ENCODE peak calls at places on chromosomes 1 and 21, in four cellular contexts. One of them, this sample, is unnamed.

GRCh38 chr21:39388038-39388810 is 39.3 kb upstream of the HMGN1 start:
- DNase-seq in IMR-90: peak
- DNase-seq in H1: peak
- DNase-seq in H9: peak
- DNase-seq in this sample: peak

GRCh38 chr1:226201029-226201593 is 14.6 kb upstream of the ACBD3 start:
- DNase-seq in IMR-90: peak
- DNase-seq in H1: no peak
- DNase-seq in H9: peak
- DNase-seq in this sample: peak

GRCh38 chr1:183069562-183070216 is 46.5 kb downstream of the LAMC1 start:
- DNase-seq in IMR-90: no peak
- DNase-seq in H1: no peak
- DNase-seq in H9: no peak
- DNase-seq in this sample: no peak

GRCh38 chr21:23579573-23579972 is 2027.7 kb downstream of the MRPL39 start:
- DNase-seq in IMR-90: no peak
- DNase-seq in H1: no peak
- DNase-seq in H9: no peak
- DNase-seq in this sample: no peak

GRCh38 chr1:219897914-219898313 is 30.4 kb downstream of the SLC30A10 start:
- DNase-seq in IMR-90: no peak
- DNase-seq in H1: no peak
- DNase-seq in H9: no peak
- DNase-seq in this sample: no peak

GRCh38 chr1:220877348-220878095 is 1.7 kb upstream of the HLX start:
- DNase-seq in IMR-90: no peak
- DNase-seq in H1: no peak
- DNase-seq in H9: no peak
- DNase-seq in this sample: peak

GRCh38 chr21:37341254-37341960 is 25.2 kb upstream of the DYRK1A start:
- DNase-seq in IMR-90: peak
- DNase-seq in H1: no peak
- DNase-seq in H9: no peak
- DNase-seq in this sample: no peak

GRCh38 chr21:15729674-15730483 is at the start of gene USP25:
- DNase-seq in IMR-90: peak
- DNase-seq in H1: peak
- DNase-seq in H9: peak
- DNase-seq in this sample: peak

GRCh38 chr1:63276625-63277024 is 45.7 kb upstream of the FOXD3 start:
- DNase-seq in IMR-90: no peak
- DNase-seq in H1: no peak
- DNase-seq in H9: no peak
- DNase-seq in this sample: no peak

GRCh38 chr1:53529555-53529954 is 70.4 kb downstream of the DMRTB1 start:
- DNase-seq in IMR-90: no peak
- DNase-seq in H1: no peak
- DNase-seq in H9: no peak
- DNase-seq in this sample: no peak

GRCh38 chr1:60984066-60984799 is 98.1 kb upstream of the NFIA start:
- DNase-seq in IMR-90: peak
- DNase-seq in H1: no peak
- DNase-seq in H9: no peak
- DNase-seq in this sample: no peak

GRCh38 chr1:2982615-2983318 is 38.5 kb upstream of the ACTRT2 start:
- DNase-seq in IMR-90: no peak
- DNase-seq in H1: no peak
- DNase-seq in H9: no peak
- DNase-seq in this sample: no peak

GRCh38 chr1:222654849-222655248 is 37.0 kb downstream of the MIA3 start:
- DNase-seq in IMR-90: no peak
- DNase-seq in H1: no peak
- DNase-seq in H9: no peak
- DNase-seq in this sample: no peak

GRCh38 chr1:94597701-94598100 is 56.1 kb upstream of the F3 start:
- DNase-seq in IMR-90: peak
- DNase-seq in H1: no peak
- DNase-seq in H9: no peak
- DNase-seq in this sample: no peak

GRCh38 chr1:20233866-20234265 is 47.5 kb upstream of the PLA2G2C start:
- DNase-seq in IMR-90: no peak
- DNase-seq in H1: no peak
- DNase-seq in H9: no peak
- DNase-seq in this sample: no peak

GRCh38 chr1:235980976-235981375 is 83.9 kb downstream of the NID1 start:
- DNase-seq in IMR-90: no peak
- DNase-seq in H1: no peak
- DNase-seq in H9: no peak
- DNase-seq in this sample: no peak

GRCh38 chr1:38941527-38942019 is at the start of gene RHBDL2:
- DNase-seq in IMR-90: peak
- DNase-seq in H1: no peak
- DNase-seq in H9: peak
- DNase-seq in this sample: no peak

GRCh38 chr1:245258271-245258920 is 103.6 kb downstream of the KIF26B start:
- DNase-seq in IMR-90: no peak
- DNase-seq in H1: no peak
- DNase-seq in H9: no peak
- DNase-seq in this sample: no peak

GRCh38 chr1:928825-929661 is 5.3 kb downstream of the SAMD11 start:
- DNase-seq in IMR-90: no peak
- DNase-seq in H1: no peak
- DNase-seq in H9: no peak
- DNase-seq in this sample: no peak

GRCh38 chr1:226511296-226511695 is 37.3 kb upstream of the STUM start:
- DNase-seq in IMR-90: no peak
- DNase-seq in H1: no peak
- DNase-seq in H9: peak
- DNase-seq in this sample: no peak

GRCh38 chr1:246153796-246154212 is 353.3 kb downstream of the SMYD3 start:
- DNase-seq in IMR-90: peak
- DNase-seq in H1: no peak
- DNase-seq in H9: no peak
- DNase-seq in this sample: no peak

GRCh38 chr1:64540265-64540791 is 70.4 kb downstream of the CACHD1 start:
- DNase-seq in IMR-90: no peak
- DNase-seq in H1: no peak
- DNase-seq in H9: no peak
- DNase-seq in this sample: peak

GRCh38 chr1:44408181-44409018 is 3.3 kb downstream of the RNF220 start:
- DNase-seq in IMR-90: no peak
- DNase-seq in H1: no peak
- DNase-seq in H9: peak
- DNase-seq in this sample: peak

GRCh38 chr21:45309069-45309521 is 21.4 kb upstream of the POFUT2 start:
- DNase-seq in IMR-90: peak
- DNase-seq in H1: peak
- DNase-seq in H9: peak
- DNase-seq in this sample: peak

GRCh38 chr1:22975694-22976093 is 3.0 kb upstream of the LACTBL1 start:
- DNase-seq in IMR-90: peak
- DNase-seq in H1: no peak
- DNase-seq in H9: no peak
- DNase-seq in this sample: peak

GRCh38 chr1:197917813-197918646 is 858 bp downstream of the LHX9 start:
- DNase-seq in IMR-90: no peak
- DNase-seq in H1: no peak
- DNase-seq in H9: no peak
- DNase-seq in this sample: no peak

GRCh38 chr1:61221642-61222041 is 139.3 kb downstream of the NFIA start:
- DNase-seq in IMR-90: peak
- DNase-seq in H1: no peak
- DNase-seq in H9: no peak
- DNase-seq in this sample: no peak

GRCh38 chr21:37566790-37567725 is 200.5 kb downstream of the DYRK1A start:
- DNase-seq in IMR-90: no peak
- DNase-seq in H1: no peak
- DNase-seq in H9: no peak
- DNase-seq in this sample: no peak

GRCh38 chr1:199747984-199748383 is 279.5 kb upstream of the NR5A2 start:
- DNase-seq in IMR-90: no peak
- DNase-seq in H1: peak
- DNase-seq in H9: peak
- DNase-seq in this sample: peak

GRCh38 chr1:46067652-46068051 is 64.8 kb downstream of the PIK3R3 start:
- DNase-seq in IMR-90: no peak
- DNase-seq in H1: no peak
- DNase-seq in H9: no peak
- DNase-seq in this sample: no peak

GRCh38 chr21:42141643-42142042 is 70.5 kb downstream of the UMODL1 start:
- DNase-seq in IMR-90: no peak
- DNase-seq in H1: no peak
- DNase-seq in H9: no peak
- DNase-seq in this sample: no peak

GRCh38 chr21:42143111-42143510 is 72.0 kb downstream of the UMODL1 start:
- DNase-seq in IMR-90: no peak
- DNase-seq in H1: no peak
- DNase-seq in H9: no peak
- DNase-seq in this sample: no peak

GRCh38 chr21:42142141-42142540 is 71.0 kb downstream of the UMODL1 start:
- DNase-seq in IMR-90: no peak
- DNase-seq in H1: no peak
- DNase-seq in H9: no peak
- DNase-seq in this sample: no peak

GRCh38 chr21:42142598-42142997 is 71.5 kb downstream of the UMODL1 start:
- DNase-seq in IMR-90: no peak
- DNase-seq in H1: no peak
- DNase-seq in H9: no peak
- DNase-seq in this sample: no peak

DNA sequence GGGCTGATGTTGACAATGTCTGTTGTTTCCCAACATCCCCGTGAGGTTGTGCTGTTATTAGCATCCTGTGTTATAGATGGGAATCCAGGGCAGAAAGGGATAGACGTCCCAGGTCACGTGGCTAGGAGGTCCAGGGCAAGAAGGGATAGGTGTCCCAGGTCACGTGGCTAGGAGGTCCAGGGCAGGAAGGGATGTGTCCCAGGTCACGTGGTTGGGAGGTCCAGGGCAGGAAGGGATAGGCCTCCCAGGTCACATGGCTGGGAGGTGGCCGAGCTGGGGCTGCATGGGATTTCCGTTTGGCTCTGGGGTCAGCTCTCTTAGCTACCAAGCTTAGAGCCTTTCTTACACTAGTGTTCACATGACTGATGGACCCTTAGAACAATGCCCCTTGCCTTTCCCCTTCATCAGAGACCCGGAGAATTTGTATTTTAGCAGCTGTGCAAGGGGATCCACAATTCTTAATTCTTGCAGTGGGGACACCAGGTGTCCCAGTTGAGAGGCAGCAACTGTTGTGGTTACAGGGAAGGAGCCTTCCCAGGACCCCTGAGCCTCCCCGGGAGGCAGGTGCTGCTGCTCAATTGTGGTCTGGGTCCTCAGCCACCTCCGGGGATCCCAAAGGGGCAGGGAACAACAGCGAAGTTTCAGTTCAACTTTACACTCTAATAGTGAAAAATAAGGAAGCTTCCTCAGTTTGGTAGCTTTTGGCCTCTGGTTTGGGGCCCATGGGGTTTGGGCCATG is 69.2 kb downstream of the UMODL1 start:
- DNase-seq in IMR-90: no peak
- DNase-seq in H1: no peak
- DNase-seq in H9: no peak
- DNase-seq in this sample: no peak
- H4K5ac ChIP-seq in IMR-90: no peak
- H4K5ac ChIP-seq in H1: no peak
- H4K5ac ChIP-seq in H9: no peak
- H4K5ac ChIP-seq in this sample: no peak

GRCh38 chr1:203216274-203217138 is 13.0 kb downstream of the CHIT1 start:
- DNase-seq in IMR-90: peak
- DNase-seq in H1: peak
- DNase-seq in H9: peak
- DNase-seq in this sample: peak
- H2BK5ac ChIP-seq in IMR-90: no peak
- H2BK5ac ChIP-seq in H1: no peak
- H2BK5ac ChIP-seq in H9: no peak
- H2BK5ac ChIP-seq in this sample: no peak

DNA sequence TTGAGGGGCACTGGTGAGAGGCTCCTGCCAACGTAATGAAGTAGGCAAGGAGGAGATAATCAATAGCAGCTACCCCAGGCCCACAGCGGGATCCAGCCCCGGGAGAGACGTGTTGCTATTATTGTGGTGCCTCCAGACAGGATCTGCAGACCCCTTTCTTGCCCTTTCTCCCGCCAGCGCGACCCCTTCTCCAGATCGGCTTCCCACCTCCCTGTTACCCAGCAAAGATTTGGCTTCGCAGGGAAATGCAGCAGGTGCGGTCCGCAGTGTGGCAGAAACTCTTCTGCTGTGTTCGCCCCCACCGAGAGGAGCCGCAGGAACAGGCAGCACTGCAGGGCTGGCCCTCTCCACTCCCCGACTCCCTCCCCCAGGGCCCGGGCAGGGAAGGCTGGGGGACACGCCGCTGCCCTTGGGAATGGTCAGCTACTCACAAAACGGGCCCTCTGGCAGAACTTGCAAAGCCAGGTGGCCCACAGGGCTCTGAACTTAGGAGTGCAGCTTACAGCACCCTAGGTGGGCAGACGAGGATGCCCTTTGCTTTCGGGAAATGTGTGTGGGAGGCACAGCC is 1.6 kb upstream of the KCNA2 start:
- DNase-seq in IMR-90: no peak
- DNase-seq in H1: no peak
- DNase-seq in H9: peak
- DNase-seq in this sample: peak
- H4K5ac ChIP-seq in IMR-90: no peak
- H4K5ac ChIP-seq in H1: no peak
- H4K5ac ChIP-seq in H9: no peak
- H4K5ac ChIP-seq in this sample: no peak

GRCh38 chr1:204574016-204574855 is 58.0 kb downstream of the MDM4 start:
- DNase-seq in IMR-90: no peak
- DNase-seq in H1: no peak
- DNase-seq in H9: no peak
- DNase-seq in this sample: peak

GRCh38 chr1:204573563-204573925 is 57.3 kb downstream of the MDM4 start:
- DNase-seq in IMR-90: peak
- DNase-seq in H1: no peak
- DNase-seq in H9: no peak
- DNase-seq in this sample: peak

GRCh38 chr1:204572923-204573562 is 56.8 kb downstream of the MDM4 start:
- DNase-seq in IMR-90: no peak
- DNase-seq in H1: no peak
- DNase-seq in H9: no peak
- DNase-seq in this sample: no peak

GRCh38 chr1:204569478-204569877 is 53.3 kb downstream of the MDM4 start:
- DNase-seq in IMR-90: no peak
- DNase-seq in H1: no peak
- DNase-seq in H9: no peak
- DNase-seq in this sample: no peak

DNA sequence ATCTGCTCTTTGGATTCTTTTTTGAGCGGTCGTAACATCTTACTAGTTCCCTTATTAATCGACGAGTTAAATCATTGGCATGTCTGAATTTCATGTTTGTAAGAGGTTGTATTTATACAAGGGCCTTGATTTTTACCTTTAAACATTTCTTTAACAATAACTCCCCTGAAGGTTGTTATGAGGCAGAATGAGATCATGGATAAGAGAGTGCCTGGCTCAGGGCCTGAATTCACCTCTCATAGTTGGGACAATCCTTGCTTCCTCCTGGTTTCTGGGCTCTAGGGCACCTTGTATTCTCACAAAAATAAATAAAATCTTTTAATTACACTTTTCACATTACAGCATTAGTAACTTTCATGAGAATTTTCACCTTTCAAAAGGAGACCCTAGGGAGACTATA is 55.4 kb downstream of the MDM4 start:
- DNase-seq in IMR-90: no peak
- DNase-seq in H1: no peak
- DNase-seq in H9: no peak
- DNase-seq in this sample: no peak
- H2BK5ac ChIP-seq in IMR-90: no peak
- H2BK5ac ChIP-seq in H1: no peak
- H2BK5ac ChIP-seq in H9: no peak
- H2BK5ac ChIP-seq in this sample: no peak